ENCODE peak calls at places on chromosomes 12 and 14, in five cellular contexts. One of them, this sample, is unnamed.

GRCh38 chr12:1917172-1918070 is 1.0 kb downstream of the CACNA2D4 start:
- DNase-seq in A549: no peak
- DNase-seq in transverse colon: no peak
- DNase-seq in RWPE2: no peak
- DNase-seq in NT2/D1: no peak
- DNase-seq in this sample: no peak

GRCh38 chr12:13289644-13290285 is 93.2 kb downstream of the EMP1 start:
- DNase-seq in transverse colon: no peak
- DNase-seq in RWPE2: no peak
- DNase-seq in NT2/D1: no peak
- DNase-seq in A549: no peak
- DNase-seq in this sample: no peak

GRCh38 chr12:10364839-10365681 is 24.8 kb downstream of the KLRK1 start:
- DNase-seq in RWPE2: no peak
- DNase-seq in transverse colon: peak; percentile 71
- DNase-seq in NT2/D1: no peak
- DNase-seq in A549: peak; percentile 35
- DNase-seq in this sample: peak; percentile 81

GRCh38 chr12:101839324-101840283 is 8.8 kb upstream of the GNPTAB start:
- DNase-seq in transverse colon: peak; percentile 80
- DNase-seq in RWPE2: no peak
- DNase-seq in A549: peak; percentile 65
- DNase-seq in NT2/D1: peak; percentile 62
- DNase-seq in this sample: peak; percentile 27

GRCh38 chr14:99530407-99530806 is 49.2 kb downstream of the CCNK start:
- DNase-seq in transverse colon: no peak
- DNase-seq in NT2/D1: no peak
- DNase-seq in A549: no peak
- DNase-seq in RWPE2: no peak
- DNase-seq in this sample: no peak

GRCh38 chr14:100448376-100448775 is 125.2 kb downstream of the SLC25A47 start:
- DNase-seq in NT2/D1: no peak
- DNase-seq in A549: no peak
- DNase-seq in RWPE2: no peak
- DNase-seq in transverse colon: no peak
- DNase-seq in this sample: no peak

GRCh38 chr14:66087231-66087630 is 398.9 kb upstream of the CCDC196 start:
- DNase-seq in transverse colon: no peak
- DNase-seq in NT2/D1: no peak
- DNase-seq in A549: no peak
- DNase-seq in RWPE2: no peak
- DNase-seq in this sample: peak; percentile 10

GRCh38 chr12:2775431-2775830 is 19.3 kb upstream of the FKBP4 start:
- DNase-seq in transverse colon: no peak
- DNase-seq in RWPE2: no peak
- DNase-seq in A549: no peak
- DNase-seq in NT2/D1: no peak
- DNase-seq in this sample: no peak

GRCh38 chr14:50943261-50943942 is 881 bp downstream of the PYGL start:
- DNase-seq in RWPE2: peak; percentile 84
- DNase-seq in transverse colon: peak; percentile 58
- DNase-seq in NT2/D1: no peak
- DNase-seq in A549: peak; percentile 58
- DNase-seq in this sample: no peak

GRCh38 chr12:42652048-42652447 is 62.5 kb upstream of the PRICKLE1 start:
- DNase-seq in RWPE2: no peak
- DNase-seq in A549: no peak
- DNase-seq in transverse colon: no peak
- DNase-seq in NT2/D1: no peak
- DNase-seq in this sample: no peak

GRCh38 chr12:130945793-130946492 is 7.8 kb upstream of the ADGRD1 start:
- DNase-seq in A549: no peak
- DNase-seq in transverse colon: no peak
- DNase-seq in RWPE2: no peak
- DNase-seq in NT2/D1: no peak
- DNase-seq in this sample: no peak

GRCh38 chr12:47947273-47947672 is 16.1 kb upstream of the TMEM106C start:
- DNase-seq in NT2/D1: no peak
- DNase-seq in RWPE2: no peak
- DNase-seq in transverse colon: no peak
- DNase-seq in A549: no peak
- DNase-seq in this sample: no peak

GRCh38 chr14:90495357-90496276 is 98.8 kb downstream of the CALM1 start:
- DNase-seq in NT2/D1: peak; percentile 70
- DNase-seq in A549: peak; percentile 67
- DNase-seq in transverse colon: peak; percentile 43
- DNase-seq in RWPE2: peak; percentile 67
- DNase-seq in this sample: peak; percentile 25

GRCh38 chr14:95294834-95295599 is 24.7 kb downstream of the CLMN start:
- DNase-seq in NT2/D1: no peak
- DNase-seq in RWPE2: peak; percentile 87
- DNase-seq in transverse colon: peak; percentile 35
- DNase-seq in A549: no peak
- DNase-seq in this sample: no peak

DNA sequence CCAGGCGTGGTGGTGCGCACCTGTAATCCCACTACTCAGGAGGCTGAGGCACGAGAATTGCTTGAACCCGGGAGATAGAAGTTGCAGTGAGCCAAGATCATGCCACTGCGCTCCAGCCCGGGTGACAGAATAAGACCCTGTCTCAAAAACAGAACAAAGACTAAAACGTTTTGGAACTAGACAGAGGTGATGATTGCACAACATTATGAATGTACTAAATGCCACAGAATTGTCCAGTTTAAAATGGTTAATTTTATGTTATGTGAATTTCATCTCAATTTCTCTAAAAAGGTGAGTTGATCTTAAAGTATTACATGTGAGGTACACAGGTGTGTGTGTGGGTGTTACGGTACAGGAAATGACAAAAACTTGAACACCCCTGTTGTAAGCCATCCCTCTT is 16.5 kb downstream of the P2RX4 start:
- DNase-seq in transverse colon: no peak
- DNase-seq in NT2/D1: no peak
- DNase-seq in A549: no peak
- DNase-seq in RWPE2: no peak
- DNase-seq in this sample: no peak
- H3K4me1 ChIP-seq in transverse colon: peaks cover 6% of the 10 kb centered on the region
- H3K4me1 ChIP-seq in NT2/D1: peaks cover 2% of the 10 kb centered on the region
- H3K4me1 ChIP-seq in A549: peaks cover 3% of the 10 kb centered on the region
- H3K4me1 ChIP-seq in RWPE2: peaks cover 17% of the 10 kb centered on the region
- H3K4me1 ChIP-seq in this sample: no peaks in the 10 kb centered on the region

DNA sequence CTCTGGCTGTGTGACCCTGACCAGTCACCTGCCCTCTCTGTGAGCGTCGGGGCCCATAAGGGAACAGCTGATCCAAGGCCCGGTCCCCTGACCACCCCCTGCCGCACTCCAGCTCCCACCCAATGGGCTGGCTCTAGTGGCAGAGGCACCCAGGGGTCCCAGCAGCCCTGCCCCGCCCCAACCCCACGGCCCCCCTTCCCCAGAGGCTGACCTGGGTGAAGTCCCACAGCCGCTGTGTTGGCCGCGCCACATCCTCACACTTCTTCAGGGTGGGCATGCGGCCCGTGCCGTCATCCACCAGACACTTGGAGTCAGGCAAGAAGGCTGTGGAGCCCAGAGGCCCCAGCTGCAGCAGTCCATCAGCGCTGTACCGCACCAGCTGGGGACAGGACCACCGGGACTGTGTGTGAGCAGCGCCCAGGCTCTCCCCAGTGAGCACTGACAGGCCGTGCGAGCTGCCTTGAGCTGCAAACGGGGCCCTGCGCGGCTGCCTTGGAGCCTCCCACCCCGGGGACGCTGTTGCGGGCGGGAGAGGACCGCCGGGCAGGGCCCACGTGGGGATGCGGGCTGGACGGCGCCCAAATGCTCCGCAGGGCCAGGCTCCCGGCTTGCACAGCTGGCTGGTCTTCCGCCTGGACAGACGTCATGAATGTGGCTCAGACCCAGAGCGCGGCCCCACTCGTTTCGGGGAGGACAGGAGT is 53.5 kb downstream of the NOC4L start:
- DNase-seq in RWPE2: no peak
- DNase-seq in transverse colon: no peak
- DNase-seq in NT2/D1: no peak
- DNase-seq in A549: no peak
- DNase-seq in this sample: no peak
- H3K4me1 ChIP-seq in RWPE2: no peaks in the 10 kb centered on the region
- H3K4me1 ChIP-seq in transverse colon: no peaks in the 10 kb centered on the region
- H3K4me1 ChIP-seq in NT2/D1: peaks cover 2% of the 10 kb centered on the region
- H3K4me1 ChIP-seq in A549: no peaks in the 10 kb centered on the region
- H3K4me1 ChIP-seq in this sample: no peaks in the 10 kb centered on the region

DNA sequence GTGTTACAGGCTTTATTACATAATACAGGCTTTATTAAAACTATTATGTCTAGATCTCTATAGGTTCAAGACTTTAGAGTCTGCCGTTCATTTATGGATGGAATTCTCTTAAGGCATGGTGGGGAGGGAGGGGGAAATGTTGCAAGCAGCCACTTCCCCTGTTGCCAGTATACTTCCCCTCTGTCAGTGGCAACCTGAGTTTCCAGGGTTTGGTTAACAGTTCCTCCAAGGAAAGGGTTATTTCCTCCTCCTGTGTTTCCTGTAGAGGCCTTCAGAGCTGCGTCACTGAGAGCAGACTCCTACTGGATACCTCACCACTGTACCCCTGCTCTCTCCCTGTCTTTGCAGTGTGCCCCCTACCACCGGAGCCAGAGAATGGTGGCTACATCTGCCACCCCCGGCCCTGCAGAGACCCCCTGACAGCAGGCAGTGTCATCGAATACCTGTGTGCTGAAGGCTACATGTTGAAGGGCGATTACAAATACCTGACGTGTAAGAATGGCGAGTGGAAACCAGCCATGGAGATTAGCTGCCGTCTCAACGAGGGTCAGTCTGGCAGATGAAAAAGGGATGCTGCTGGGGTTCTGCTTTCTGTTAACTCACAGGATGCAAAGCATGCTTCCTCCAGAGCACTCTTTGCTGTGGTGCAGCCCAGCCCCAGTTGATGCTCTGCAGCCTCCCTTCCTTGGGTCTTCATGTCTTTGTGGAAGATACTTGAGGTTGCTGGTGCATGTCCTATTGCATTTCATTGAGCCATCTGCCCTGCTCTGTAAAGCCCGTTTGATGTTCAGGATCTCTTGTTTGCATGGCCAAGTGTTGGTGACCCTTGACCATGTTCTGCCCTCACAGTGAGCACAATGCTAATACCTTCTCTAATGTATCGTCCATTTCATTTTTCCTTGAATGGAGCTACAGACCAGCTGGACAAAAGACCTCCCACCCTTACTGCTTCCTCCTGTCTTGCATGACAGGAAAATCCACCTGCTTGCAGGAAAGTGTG is 63.6 kb upstream of the SRSF5 start:
- DNase-seq in NT2/D1: no peak
- DNase-seq in RWPE2: no peak
- DNase-seq in transverse colon: no peak
- DNase-seq in A549: no peak
- DNase-seq in this sample: no peak
- H3K4me1 ChIP-seq in NT2/D1: peaks cover 2% of the 10 kb centered on the region
- H3K4me1 ChIP-seq in RWPE2: no peaks in the 10 kb centered on the region
- H3K4me1 ChIP-seq in transverse colon: peaks cover 5% of the 10 kb centered on the region
- H3K4me1 ChIP-seq in A549: no peaks in the 10 kb centered on the region
- H3K4me1 ChIP-seq in this sample: no peaks in the 10 kb centered on the region

DNA sequence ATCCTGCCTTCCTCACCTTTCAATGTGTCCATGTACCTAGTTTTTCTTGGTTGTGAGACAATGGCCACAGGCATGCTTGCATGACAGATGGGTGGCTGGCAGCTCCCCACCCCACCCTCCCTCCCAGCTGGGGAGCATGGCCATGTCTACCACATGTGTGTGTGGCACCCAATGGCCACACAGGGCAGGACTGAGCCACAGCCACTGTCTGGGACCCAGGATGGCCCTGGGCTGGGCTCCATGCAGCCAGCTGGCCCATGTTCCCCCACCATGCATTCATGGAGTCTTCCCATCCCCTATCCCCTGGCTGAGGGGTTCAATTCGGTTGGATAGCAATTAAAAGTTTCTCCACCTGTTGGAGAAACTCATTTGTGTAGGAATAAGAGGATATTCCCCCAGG is 566.0 kb upstream of the USP15 start:
- DNase-seq in transverse colon: no peak
- DNase-seq in A549: no peak
- DNase-seq in RWPE2: no peak
- DNase-seq in NT2/D1: no peak
- DNase-seq in this sample: no peak
- H3K4me1 ChIP-seq in transverse colon: no peaks in the 10 kb centered on the region
- H3K4me1 ChIP-seq in A549: no peaks in the 10 kb centered on the region
- H3K4me1 ChIP-seq in RWPE2: no peaks in the 10 kb centered on the region
- H3K4me1 ChIP-seq in NT2/D1: no peaks in the 10 kb centered on the region
- H3K4me1 ChIP-seq in this sample: no peaks in the 10 kb centered on the region

GRCh38 chr12:116159175-116159574 is 118.3 kb downstream of the MED13L start:
- DNase-seq in RWPE2: no peak
- DNase-seq in transverse colon: no peak
- DNase-seq in A549: no peak
- DNase-seq in NT2/D1: no peak
- DNase-seq in this sample: peak; percentile 36
- H3K4me1 ChIP-seq in RWPE2: peaks cover 23% of the 10 kb centered on the region
- H3K4me1 ChIP-seq in transverse colon: peaks cover 7% of the 10 kb centered on the region
- H3K4me1 ChIP-seq in A549: peaks cover 51% of the 10 kb centered on the region
- H3K4me1 ChIP-seq in NT2/D1: no peaks in the 10 kb centered on the region
- H3K4me1 ChIP-seq in this sample: peaks cover 28% of the 10 kb centered on the region

GRCh38 chr14:92886337-92886736 is 36.6 kb upstream of the CHGA start:
- DNase-seq in A549: no peak
- DNase-seq in NT2/D1: no peak
- DNase-seq in transverse colon: no peak
- DNase-seq in RWPE2: no peak
- DNase-seq in this sample: no peak

GRCh38 chr14:92887157-92887556 is 35.8 kb upstream of the CHGA start:
- DNase-seq in A549: no peak
- DNase-seq in NT2/D1: no peak
- DNase-seq in RWPE2: no peak
- DNase-seq in transverse colon: no peak
- DNase-seq in this sample: no peak

GRCh38 chr14:92885279-92886061 is 37.5 kb upstream of the CHGA start:
- DNase-seq in transverse colon: no peak
- DNase-seq in A549: no peak
- DNase-seq in RWPE2: no peak
- DNase-seq in NT2/D1: no peak
- DNase-seq in this sample: no peak

GRCh38 chr14:92883066-92883465 is 39.9 kb upstream of the CHGA start:
- DNase-seq in RWPE2: no peak
- DNase-seq in transverse colon: no peak
- DNase-seq in NT2/D1: no peak
- DNase-seq in A549: no peak
- DNase-seq in this sample: no peak

GRCh38 chr14:92884410-92884809 is 38.5 kb upstream of the CHGA start:
- DNase-seq in RWPE2: no peak
- DNase-seq in transverse colon: no peak
- DNase-seq in NT2/D1: no peak
- DNase-seq in A549: no peak
- DNase-seq in this sample: no peak
- H3K4me1 ChIP-seq in RWPE2: no peaks in the 10 kb centered on the region
- H3K4me1 ChIP-seq in transverse colon: no peaks in the 10 kb centered on the region
- H3K4me1 ChIP-seq in NT2/D1: no peaks in the 10 kb centered on the region
- H3K4me1 ChIP-seq in A549: no peaks in the 10 kb centered on the region
- H3K4me1 ChIP-seq in this sample: no peaks in the 10 kb centered on the region